ENCODE peak calls at places on chromosomes 13 and 19, in four cellular contexts. Q, L, E and T are unnamed samples.

GRCh38 chr19:6276447-6276846 is 3.3 kb downstream of the MLLT1 start:
- DNase-seq in Q (no peak), L (peak), E (no peak), T (no peak)

GRCh38 chr19:7862413-7862951 is 11.7 kb downstream of the PRR36 start:
- DNase-seq in Q (peak), L (peak), E (peak), T (peak)

GRCh38 chr13:97600438-97601080 is 166.6 kb downstream of the RAP2A start:
- DNase-seq in Q (no peak), L (peak), E (no peak), T (peak)

GRCh38 chr19:34500656-34501120 is 19.1 kb downstream of the WTIP start:
- DNase-seq in Q (peak), L (no peak), E (no peak), T (no peak)

GRCh38 chr13:29576581-29576980 is 18.9 kb downstream of the SLC7A1 start:
- DNase-seq in Q (no peak), L (no peak), E (no peak), T (no peak)

GRCh38 chr19:5439452-5439851 is 15.8 kb upstream of the ZNRF4 start:
- DNase-seq in Q (no peak), L (no peak), E (no peak), T (no peak)

GRCh38 chr19:53903055-53903680 is 5.9 kb upstream of the CACNG7 start:
- DNase-seq in Q (peak), L (peak), E (peak), T (peak)

GRCh38 chr19:44623080-44623479 is 9.7 kb downstream of the IGSF23 start:
- DNase-seq in Q (no peak), L (peak), E (no peak), T (peak)

GRCh38 chr13:76848596-76848995 is 37.6 kb downstream of the KCTD12 start:
- DNase-seq in Q (no peak), L (no peak), E (no peak), T (peak)

GRCh38 chr13:76036176-76036575 is 400.0 kb downstream of the LMO7 start:
- DNase-seq in Q (no peak), L (no peak), E (no peak), T (no peak)

GRCh38 chr13:111339366-111340143 is 19.1 kb downstream of the TEX29 start:
- DNase-seq in Q (no peak), L (no peak), E (no peak), T (no peak)

GRCh38 chr13:113791761-113792160 is 32.7 kb downstream of the TMEM255B start:
- DNase-seq in Q (no peak), L (no peak), E (no peak), T (no peak)

GRCh38 chr19:2852598-2852997 is 11.3 kb downstream of the ZNF555 start:
- DNase-seq in Q (peak), L (no peak), E (no peak), T (no peak)

GRCh38 chr13:102443234-102443633 is 41.4 kb upstream of the FGF14 start:
- DNase-seq in Q (no peak), L (no peak), E (no peak), T (no peak)

GRCh38 chr13:27482996-27483395 is 32.6 kb upstream of the MTIF3 start:
- DNase-seq in Q (no peak), L (no peak), E (peak), T (no peak)

GRCh38 chr13:96940961-96941360 is 53.3 kb downstream of the OXGR1 start:
- DNase-seq in Q (no peak), L (no peak), E (no peak), T (no peak)

GRCh38 chr13:40168425-40169155 is 497.9 kb downstream of the FOXO1 start:
- DNase-seq in Q (no peak), L (no peak), E (no peak), T (no peak)

GRCh38 chr13:28716511-28716910 is 2.3 kb downstream of the SLC46A3 start:
- DNase-seq in Q (no peak), L (peak), E (no peak), T (no peak)

GRCh38 chr13:112772539-112772909 is 82.7 kb downstream of the ATP11A start:
- DNase-seq in Q (no peak), L (no peak), E (no peak), T (no peak)

GRCh38 chr19:40466219-40467006 is at the start of gene SPTBN4:
- DNase-seq in Q (no peak), L (peak), E (no peak), T (no peak)

GRCh38 chr13:44747179-44747578 is 171.0 kb upstream of the TSC22D1 start:
- DNase-seq in Q (no peak), L (no peak), E (no peak), T (no peak)

GRCh38 chr19:45952691-45953505 is 20.8 kb downstream of the NOVA2 start:
- DNase-seq in Q (peak), L (peak), E (peak), T (peak)

GRCh38 chr13:43431279-43431678 is 355.5 kb downstream of the ENOX1 start:
- DNase-seq in Q (peak), L (no peak), E (no peak), T (no peak)

GRCh38 chr19:38142176-38143035 is 81.6 kb downstream of the DPF1 start:
- DNase-seq in Q (peak), L (peak), E (no peak), T (peak)

GRCh38 chr19:33796164-33797100 is at the start of gene KCTD15:
- DNase-seq in Q (peak), L (peak), E (no peak), T (peak)

GRCh38 chr19:27681972-27682371 is 1531.0 kb downstream of the UQCRFS1 start:
- DNase-seq in Q (no peak), L (no peak), E (no peak), T (no peak)

GRCh38 chr13:51643882-51644281 is 59.6 kb downstream of the WDFY2 start:
- DNase-seq in Q (no peak), L (no peak), E (no peak), T (peak)

GRCh38 chr13:71525004-71525403 is 342.0 kb downstream of the DACH1 start:
- DNase-seq in Q (no peak), L (no peak), E (no peak), T (peak)

GRCh38 chr13:22517544-22517943 is 663.2 kb upstream of the SGCG start:
- DNase-seq in Q (peak), L (peak), E (no peak), T (no peak)

GRCh38 chr13:111323549-111323948 is 3.1 kb downstream of the TEX29 start:
- DNase-seq in Q (no peak), L (no peak), E (no peak), T (no peak)

GRCh38 chr13:57631607-57632275 is at the start of gene PCDH17:
- DNase-seq in Q (peak), L (peak), E (peak), T (peak)

GRCh38 chr19:46546194-46546896 is 50.7 kb upstream of the PNMA8B start:
- DNase-seq in Q (peak), L (peak), E (no peak), T (peak)

GRCh38 chr19:45267296-45267695 is 16.2 kb downstream of the MARK4 start:
- DNase-seq in Q (no peak), L (no peak), E (no peak), T (no peak)

GRCh38 chr19:8575467-8575997 is 1.7 kb downstream of the MYO1F start:
- DNase-seq in Q (peak), L (no peak), E (peak), T (peak)

GRCh38 chr19:14363203-14364097 is 17.8 kb upstream of the ADGRE5 start:
- DNase-seq in Q (peak), L (peak), E (no peak), T (peak)

GRCh38 chr19:12994701-12995595 is at the start of gene NFIX:
- DNase-seq in Q (peak), L (peak), E (peak), T (peak)

GRCh38 chr19:12997225-12997966 is 2.1 kb downstream of the NFIX start:
- DNase-seq in Q (no peak), L (no peak), E (no peak), T (no peak)

GRCh38 chr19:12995596-12996541 is 594 bp downstream of the NFIX start:
- DNase-seq in Q (no peak), L (peak), E (no peak), T (peak)

GRCh38 chr19:12997967-12998940 is 3.0 kb downstream of the NFIX start:
- DNase-seq in Q (no peak), L (no peak), E (no peak), T (no peak)

GRCh38 chr19:12996542-12997094 is 1.3 kb downstream of the NFIX start:
- DNase-seq in Q (peak), L (no peak), E (no peak), T (no peak)
- TF ChIP-seq EZH2 in Q (peak), L (peak), E (no peak), T (no peak)

GRCh38 chr13:98653471-98653985 is 76.6 kb upstream of the STK24 start:
- DNase-seq in Q (peak), L (peak), E (peak), T (peak)
- TF ChIP-seq EZH2 in Q (no peak), L (no peak), E (no peak), T (no peak)

GRCh38 chr19:858868-859843 is at the start of gene CFD:
- DNase-seq in Q (no peak), L (no peak), E (no peak), T (no peak)
- TF ChIP-seq EZH2 in Q (no peak), L (no peak), E (no peak), T (no peak)

GRCh38 chr13:95352486-95352885 is 51.2 kb upstream of the ABCC4 start:
- DNase-seq in Q (no peak), L (no peak), E (no peak), T (no peak)

GRCh38 chr13:95354156-95354555 is 52.9 kb upstream of the ABCC4 start:
- DNase-seq in Q (no peak), L (no peak), E (no peak), T (no peak)

GRCh38 chr13:95354680-95355487 is 53.6 kb upstream of the ABCC4 start:
- DNase-seq in Q (no peak), L (peak), E (no peak), T (no peak)

GRCh38 chr13:95343944-95344343 is 42.7 kb upstream of the ABCC4 start:
- DNase-seq in Q (no peak), L (no peak), E (no peak), T (no peak)

GRCh38 chr13:95349267-95349666 is 48.0 kb upstream of the ABCC4 start:
- DNase-seq in Q (no peak), L (no peak), E (no peak), T (no peak)
- TF ChIP-seq EZH2 in Q (no peak), L (no peak), E (no peak), T (no peak)

GRCh38 chr19:1765182-1765903 is 12.0 kb downstream of the ONECUT3 start:
- DNase-seq in Q (no peak), L (no peak), E (no peak), T (no peak)
- TF ChIP-seq EZH2 in Q (peak), L (peak), E (peak), T (no peak)